ENCODE peak calls at places on chromosomes 2 and 18, in four cellular contexts. One of them, this sample, is unnamed.

GRCh38 chr2:197286805-197287595 is 23.6 kb downstream of the ANKRD44 start:
- DNase-seq in progenitor cell of endocrine pancreas: no peak
- DNase-seq in iPS DF 19.7: no peak
- DNase-seq in activated CD4-positive, alpha-beta T cell treated with anti-CD3 and anti-CD28 coated beads, Interleukin-2, amount 50 U/mL, for 1 hour: peak
- DNase-seq in this sample: peak

GRCh38 chr2:215466097-215466909 is 30.4 kb upstream of the FN1 start:
- DNase-seq in progenitor cell of endocrine pancreas: no peak
- DNase-seq in iPS DF 19.7: no peak
- DNase-seq in activated CD4-positive, alpha-beta T cell treated with anti-CD3 and anti-CD28 coated beads, Interleukin-2, amount 50 U/mL, for 1 hour: no peak
- DNase-seq in this sample: no peak

GRCh38 chr2:62227386-62228075 is 31.6 kb downstream of the B3GNT2 start:
- DNase-seq in progenitor cell of endocrine pancreas: no peak
- DNase-seq in iPS DF 19.7: no peak
- DNase-seq in activated CD4-positive, alpha-beta T cell treated with anti-CD3 and anti-CD28 coated beads, Interleukin-2, amount 50 U/mL, for 1 hour: no peak
- DNase-seq in this sample: no peak

GRCh38 chr2:207046642-207047213 is 107.4 kb downstream of the CPO start:
- DNase-seq in progenitor cell of endocrine pancreas: no peak
- DNase-seq in iPS DF 19.7: no peak
- DNase-seq in activated CD4-positive, alpha-beta T cell treated with anti-CD3 and anti-CD28 coated beads, Interleukin-2, amount 50 U/mL, for 1 hour: peak
- DNase-seq in this sample: peak

GRCh38 chr2:37283207-37283606 is 41.4 kb downstream of the PRKD3 start:
- DNase-seq in progenitor cell of endocrine pancreas: no peak
- DNase-seq in iPS DF 19.7: no peak
- DNase-seq in activated CD4-positive, alpha-beta T cell treated with anti-CD3 and anti-CD28 coated beads, Interleukin-2, amount 50 U/mL, for 1 hour: no peak
- DNase-seq in this sample: no peak

GRCh38 chr2:7773362-7773973 is 856.3 kb downstream of the RNF144A start:
- DNase-seq in progenitor cell of endocrine pancreas: no peak
- DNase-seq in iPS DF 19.7: no peak
- DNase-seq in activated CD4-positive, alpha-beta T cell treated with anti-CD3 and anti-CD28 coated beads, Interleukin-2, amount 50 U/mL, for 1 hour: no peak
- DNase-seq in this sample: no peak

GRCh38 chr18:60466671-60467070 is 94.1 kb upstream of the MC4R start:
- DNase-seq in progenitor cell of endocrine pancreas: no peak
- DNase-seq in iPS DF 19.7: no peak
- DNase-seq in activated CD4-positive, alpha-beta T cell treated with anti-CD3 and anti-CD28 coated beads, Interleukin-2, amount 50 U/mL, for 1 hour: no peak
- DNase-seq in this sample: no peak

GRCh38 chr2:188444106-188444835 is 152.6 kb downstream of the GULP1 start:
- DNase-seq in progenitor cell of endocrine pancreas: no peak
- DNase-seq in iPS DF 19.7: no peak
- DNase-seq in activated CD4-positive, alpha-beta T cell treated with anti-CD3 and anti-CD28 coated beads, Interleukin-2, amount 50 U/mL, for 1 hour: no peak
- DNase-seq in this sample: no peak

GRCh38 chr2:17373736-17374135 is 144.5 kb downstream of the RAD51AP2 start:
- DNase-seq in progenitor cell of endocrine pancreas: no peak
- DNase-seq in iPS DF 19.7: no peak
- DNase-seq in activated CD4-positive, alpha-beta T cell treated with anti-CD3 and anti-CD28 coated beads, Interleukin-2, amount 50 U/mL, for 1 hour: no peak
- DNase-seq in this sample: no peak

GRCh38 chr2:11669454-11670291 is at the start of gene NTSR2:
- DNase-seq in progenitor cell of endocrine pancreas: peak
- DNase-seq in iPS DF 19.7: no peak
- DNase-seq in activated CD4-positive, alpha-beta T cell treated with anti-CD3 and anti-CD28 coated beads, Interleukin-2, amount 50 U/mL, for 1 hour: no peak
- DNase-seq in this sample: no peak

GRCh38 chr2:46148369-46148736 is 148.9 kb upstream of the EPAS1 start:
- DNase-seq in progenitor cell of endocrine pancreas: no peak
- DNase-seq in iPS DF 19.7: no peak
- DNase-seq in activated CD4-positive, alpha-beta T cell treated with anti-CD3 and anti-CD28 coated beads, Interleukin-2, amount 50 U/mL, for 1 hour: no peak
- DNase-seq in this sample: no peak

GRCh38 chr2:172307800-172308199 is 119.6 kb upstream of the ITGA6 start:
- DNase-seq in progenitor cell of endocrine pancreas: no peak
- DNase-seq in iPS DF 19.7: no peak
- DNase-seq in activated CD4-positive, alpha-beta T cell treated with anti-CD3 and anti-CD28 coated beads, Interleukin-2, amount 50 U/mL, for 1 hour: no peak
- DNase-seq in this sample: no peak

GRCh38 chr2:173191601-173192000 is 116.0 kb downstream of the MAP3K20 start:
- DNase-seq in progenitor cell of endocrine pancreas: no peak
- DNase-seq in iPS DF 19.7: peak
- DNase-seq in activated CD4-positive, alpha-beta T cell treated with anti-CD3 and anti-CD28 coated beads, Interleukin-2, amount 50 U/mL, for 1 hour: no peak
- DNase-seq in this sample: no peak

GRCh38 chr18:2606335-2606734 is 35.0 kb downstream of the NDC80 start:
- DNase-seq in progenitor cell of endocrine pancreas: no peak
- DNase-seq in iPS DF 19.7: no peak
- DNase-seq in activated CD4-positive, alpha-beta T cell treated with anti-CD3 and anti-CD28 coated beads, Interleukin-2, amount 50 U/mL, for 1 hour: no peak
- DNase-seq in this sample: no peak

GRCh38 chr2:208501217-208501616 is 94.6 kb downstream of the PTH2R start:
- DNase-seq in progenitor cell of endocrine pancreas: no peak
- DNase-seq in iPS DF 19.7: peak
- DNase-seq in activated CD4-positive, alpha-beta T cell treated with anti-CD3 and anti-CD28 coated beads, Interleukin-2, amount 50 U/mL, for 1 hour: no peak
- DNase-seq in this sample: no peak

GRCh38 chr2:30611572-30611971 is 164.5 kb downstream of the LCLAT1 start:
- DNase-seq in progenitor cell of endocrine pancreas: no peak
- DNase-seq in iPS DF 19.7: no peak
- DNase-seq in activated CD4-positive, alpha-beta T cell treated with anti-CD3 and anti-CD28 coated beads, Interleukin-2, amount 50 U/mL, for 1 hour: no peak
- DNase-seq in this sample: no peak

GRCh38 chr2:37786153-37786809 is 114.8 kb upstream of the CDC42EP3 start:
- DNase-seq in progenitor cell of endocrine pancreas: no peak
- DNase-seq in iPS DF 19.7: no peak
- DNase-seq in activated CD4-positive, alpha-beta T cell treated with anti-CD3 and anti-CD28 coated beads, Interleukin-2, amount 50 U/mL, for 1 hour: no peak
- DNase-seq in this sample: no peak

GRCh38 chr2:235703711-235704295 is 210.0 kb downstream of the AGAP1 start:
- DNase-seq in progenitor cell of endocrine pancreas: no peak
- DNase-seq in iPS DF 19.7: no peak
- DNase-seq in activated CD4-positive, alpha-beta T cell treated with anti-CD3 and anti-CD28 coated beads, Interleukin-2, amount 50 U/mL, for 1 hour: no peak
- DNase-seq in this sample: no peak

GRCh38 chr18:5543854-5544389 is at the start of gene EPB41L3:
- DNase-seq in progenitor cell of endocrine pancreas: peak
- DNase-seq in iPS DF 19.7: no peak
- DNase-seq in activated CD4-positive, alpha-beta T cell treated with anti-CD3 and anti-CD28 coated beads, Interleukin-2, amount 50 U/mL, for 1 hour: no peak
- DNase-seq in this sample: no peak

GRCh38 chr2:42928692-42929576 is 136.6 kb upstream of the HAAO start:
- DNase-seq in progenitor cell of endocrine pancreas: no peak
- DNase-seq in iPS DF 19.7: peak
- DNase-seq in activated CD4-positive, alpha-beta T cell treated with anti-CD3 and anti-CD28 coated beads, Interleukin-2, amount 50 U/mL, for 1 hour: no peak
- DNase-seq in this sample: no peak

GRCh38 chr18:48988508-48989303 is 37.9 kb upstream of the SMAD7 start:
- DNase-seq in progenitor cell of endocrine pancreas: no peak
- DNase-seq in iPS DF 19.7: no peak
- DNase-seq in activated CD4-positive, alpha-beta T cell treated with anti-CD3 and anti-CD28 coated beads, Interleukin-2, amount 50 U/mL, for 1 hour: no peak
- DNase-seq in this sample: no peak

GRCh38 chr2:238462782-238463396 is 36.2 kb downstream of the ASB1 start:
- DNase-seq in progenitor cell of endocrine pancreas: no peak
- DNase-seq in iPS DF 19.7: peak
- DNase-seq in activated CD4-positive, alpha-beta T cell treated with anti-CD3 and anti-CD28 coated beads, Interleukin-2, amount 50 U/mL, for 1 hour: no peak
- DNase-seq in this sample: no peak

GRCh38 chr2:240922982-240923537 is 16.9 kb downstream of the CROCC2 start:
- DNase-seq in progenitor cell of endocrine pancreas: no peak
- DNase-seq in iPS DF 19.7: no peak
- DNase-seq in activated CD4-positive, alpha-beta T cell treated with anti-CD3 and anti-CD28 coated beads, Interleukin-2, amount 50 U/mL, for 1 hour: no peak
- DNase-seq in this sample: no peak

GRCh38 chr18:45343365-45343764 is 271.9 kb upstream of the SLC14A2 start:
- DNase-seq in progenitor cell of endocrine pancreas: no peak
- DNase-seq in iPS DF 19.7: no peak
- DNase-seq in activated CD4-positive, alpha-beta T cell treated with anti-CD3 and anti-CD28 coated beads, Interleukin-2, amount 50 U/mL, for 1 hour: no peak
- DNase-seq in this sample: no peak

GRCh38 chr2:230128943-230129342 is 60.2 kb upstream of the SLC16A14 start:
- DNase-seq in progenitor cell of endocrine pancreas: no peak
- DNase-seq in iPS DF 19.7: no peak
- DNase-seq in activated CD4-positive, alpha-beta T cell treated with anti-CD3 and anti-CD28 coated beads, Interleukin-2, amount 50 U/mL, for 1 hour: no peak
- DNase-seq in this sample: no peak

This sample was measured in activated gamma-delta T cell treated with Interleukin-2 at 50 U/mL for 16 hours.